ENCODE peak calls at places on chromosomes 2 and 18, in seven cellular contexts. One of them, this sample, is unnamed.

GRCh38 chr2:26298638-26299393 is 47.1 kb upstream of the SELENOI start:
- DNase-seq in mesenchymal stem cell: peak
- DNase-seq in IMR-90: peak
- DNase-seq in H9: peak
- DNase-seq in H1: peak
- DNase-seq in neuronal stem cell: peak
- DNase-seq in trophoblast cell: no peak
- DNase-seq in this sample: peak

GRCh38 chr18:58863539-58864145 is 1.0 kb upstream of the ZNF532 start:
- DNase-seq in mesenchymal stem cell: peak
- DNase-seq in IMR-90: peak
- DNase-seq in H1: no peak
- DNase-seq in neuronal stem cell: peak
- DNase-seq in trophoblast cell: peak
- DNase-seq in H9: no peak
- DNase-seq in this sample: no peak

GRCh38 chr2:116922414-116922813 is 892.1 kb upstream of the DDX18 start:
- DNase-seq in H9: no peak
- DNase-seq in trophoblast cell: no peak
- DNase-seq in mesenchymal stem cell: no peak
- DNase-seq in IMR-90: no peak
- DNase-seq in H1: no peak
- DNase-seq in neuronal stem cell: no peak
- DNase-seq in this sample: no peak

GRCh38 chr2:9690716-9691498 is 60.1 kb upstream of the YWHAQ start:
- DNase-seq in neuronal stem cell: no peak
- DNase-seq in mesenchymal stem cell: no peak
- DNase-seq in IMR-90: no peak
- DNase-seq in H1: no peak
- DNase-seq in H9: no peak
- DNase-seq in trophoblast cell: no peak
- DNase-seq in this sample: peak

GRCh38 chr2:236535024-236535423 is 34.6 kb upstream of the ACKR3 start:
- DNase-seq in mesenchymal stem cell: peak
- DNase-seq in trophoblast cell: no peak
- DNase-seq in H1: no peak
- DNase-seq in IMR-90: peak
- DNase-seq in neuronal stem cell: no peak
- DNase-seq in H9: no peak
- DNase-seq in this sample: no peak

GRCh38 chr2:95375532-95376221 is 26.8 kb upstream of the FAHD2A start:
- DNase-seq in mesenchymal stem cell: no peak
- DNase-seq in IMR-90: no peak
- DNase-seq in neuronal stem cell: no peak
- DNase-seq in trophoblast cell: no peak
- DNase-seq in H9: peak
- DNase-seq in H1: no peak
- DNase-seq in this sample: no peak

GRCh38 chr2:74384051-74384450 is 3.9 kb upstream of the DCTN1 start:
- DNase-seq in mesenchymal stem cell: no peak
- DNase-seq in trophoblast cell: no peak
- DNase-seq in IMR-90: peak
- DNase-seq in H1: no peak
- DNase-seq in H9: no peak
- DNase-seq in neuronal stem cell: no peak
- DNase-seq in this sample: no peak

GRCh38 chr2:183799761-183800160 is 675.5 kb downstream of the NUP35 start:
- DNase-seq in H1: no peak
- DNase-seq in neuronal stem cell: no peak
- DNase-seq in mesenchymal stem cell: no peak
- DNase-seq in trophoblast cell: no peak
- DNase-seq in IMR-90: no peak
- DNase-seq in H9: no peak
- DNase-seq in this sample: no peak

GRCh38 chr18:58257461-58257860 is 213.4 kb downstream of the NEDD4L start:
- DNase-seq in H9: no peak
- DNase-seq in mesenchymal stem cell: peak
- DNase-seq in H1: no peak
- DNase-seq in IMR-90: peak
- DNase-seq in neuronal stem cell: no peak
- DNase-seq in trophoblast cell: no peak
- DNase-seq in this sample: no peak

GRCh38 chr2:149438260-149438960 is 108.0 kb downstream of the LYPD6 start:
- DNase-seq in mesenchymal stem cell: no peak
- DNase-seq in trophoblast cell: no peak
- DNase-seq in H1: no peak
- DNase-seq in IMR-90: no peak
- DNase-seq in neuronal stem cell: no peak
- DNase-seq in H9: no peak
- DNase-seq in this sample: no peak

GRCh38 chr2:12433641-12433990 is 283.1 kb upstream of the TRIB2 start:
- DNase-seq in mesenchymal stem cell: no peak
- DNase-seq in trophoblast cell: no peak
- DNase-seq in IMR-90: no peak
- DNase-seq in neuronal stem cell: no peak
- DNase-seq in H9: no peak
- DNase-seq in H1: no peak
- DNase-seq in this sample: peak

GRCh38 chr18:79523221-79523737 is 127.5 kb downstream of the NFATC1 start:
- DNase-seq in H1: no peak
- DNase-seq in neuronal stem cell: no peak
- DNase-seq in IMR-90: no peak
- DNase-seq in mesenchymal stem cell: no peak
- DNase-seq in trophoblast cell: no peak
- DNase-seq in H9: peak
- DNase-seq in this sample: no peak

GRCh38 chr2:25566694-25567093 is 106.7 kb downstream of the DTNB start:
- DNase-seq in neuronal stem cell: no peak
- DNase-seq in H9: no peak
- DNase-seq in trophoblast cell: no peak
- DNase-seq in H1: no peak
- DNase-seq in IMR-90: peak
- DNase-seq in mesenchymal stem cell: peak
- DNase-seq in this sample: no peak

GRCh38 chr2:211745295-211746097 is 793.1 kb downstream of the ERBB4 start:
- DNase-seq in H1: peak
- DNase-seq in IMR-90: peak
- DNase-seq in mesenchymal stem cell: peak
- DNase-seq in trophoblast cell: peak
- DNase-seq in H9: peak
- DNase-seq in neuronal stem cell: peak
- DNase-seq in this sample: peak

GRCh38 chr2:226256237-226256636 is 543.4 kb downstream of the IRS1 start:
- DNase-seq in H1: no peak
- DNase-seq in mesenchymal stem cell: peak
- DNase-seq in IMR-90: peak
- DNase-seq in H9: no peak
- DNase-seq in trophoblast cell: no peak
- DNase-seq in neuronal stem cell: no peak
- DNase-seq in this sample: no peak

GRCh38 chr2:102369866-102370265 is 14.3 kb downstream of the IL18R1 start:
- DNase-seq in H9: no peak
- DNase-seq in IMR-90: no peak
- DNase-seq in trophoblast cell: no peak
- DNase-seq in neuronal stem cell: no peak
- DNase-seq in H1: no peak
- DNase-seq in mesenchymal stem cell: no peak
- DNase-seq in this sample: no peak

GRCh38 chr2:192899466-192899865 is 704.7 kb upstream of the TMEFF2 start:
- DNase-seq in trophoblast cell: no peak
- DNase-seq in mesenchymal stem cell: no peak
- DNase-seq in H1: no peak
- DNase-seq in IMR-90: no peak
- DNase-seq in H9: no peak
- DNase-seq in neuronal stem cell: no peak
- DNase-seq in this sample: no peak

GRCh38 chr2:68907232-68907922 is 36.2 kb upstream of the BMP10 start:
- DNase-seq in mesenchymal stem cell: no peak
- DNase-seq in H9: no peak
- DNase-seq in H1: no peak
- DNase-seq in trophoblast cell: no peak
- DNase-seq in IMR-90: no peak
- DNase-seq in neuronal stem cell: no peak
- DNase-seq in this sample: no peak

GRCh38 chr2:209940923-209941322 is 61.5 kb upstream of the RPE start:
- DNase-seq in neuronal stem cell: no peak
- DNase-seq in IMR-90: no peak
- DNase-seq in trophoblast cell: no peak
- DNase-seq in mesenchymal stem cell: no peak
- DNase-seq in H9: no peak
- DNase-seq in H1: no peak
- DNase-seq in this sample: no peak

GRCh38 chr2:21175895-21176646 is 52.3 kb downstream of the TDRD15 start:
- DNase-seq in H1: no peak
- DNase-seq in neuronal stem cell: no peak
- DNase-seq in trophoblast cell: no peak
- DNase-seq in mesenchymal stem cell: peak
- DNase-seq in H9: no peak
- DNase-seq in IMR-90: peak
- DNase-seq in this sample: peak

GRCh38 chr2:38788306-38788705 is 10.3 kb downstream of the GEMIN6 start:
- DNase-seq in mesenchymal stem cell: no peak
- DNase-seq in H1: no peak
- DNase-seq in IMR-90: no peak
- DNase-seq in trophoblast cell: no peak
- DNase-seq in neuronal stem cell: no peak
- DNase-seq in H9: no peak
- DNase-seq in this sample: no peak

GRCh38 chr2:230225486-230225885 is at the start of gene SP140:
- DNase-seq in H9: no peak
- DNase-seq in mesenchymal stem cell: no peak
- DNase-seq in neuronal stem cell: no peak
- DNase-seq in trophoblast cell: no peak
- DNase-seq in IMR-90: no peak
- DNase-seq in H1: no peak
- DNase-seq in this sample: no peak

GRCh38 chr2:74259191-74259590 is 60.8 kb downstream of the MTHFD2 start:
- DNase-seq in trophoblast cell: no peak
- DNase-seq in mesenchymal stem cell: no peak
- DNase-seq in IMR-90: no peak
- DNase-seq in neuronal stem cell: no peak
- DNase-seq in H9: no peak
- DNase-seq in H1: no peak
- DNase-seq in this sample: no peak

DNA sequence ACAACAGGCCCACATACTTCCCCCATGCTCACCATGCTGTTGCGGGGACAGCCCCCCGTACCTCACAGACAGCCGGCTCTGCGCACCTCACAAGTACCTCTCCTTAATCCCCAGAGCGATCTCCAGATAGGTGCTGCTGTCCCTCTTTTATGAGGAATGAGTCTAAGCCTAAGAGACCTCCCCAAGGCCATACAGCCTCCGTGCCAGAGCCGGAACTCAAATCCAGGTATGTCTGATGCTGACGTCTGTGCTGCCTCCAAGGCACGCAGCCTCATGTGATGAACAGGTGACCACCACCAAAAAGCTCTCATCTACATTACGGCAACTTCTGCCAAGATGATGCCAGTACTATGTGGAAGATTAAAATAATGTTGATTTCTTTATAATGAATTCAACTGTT is 85.2 kb downstream of the EIPR1 start:
- DNase-seq in IMR-90: no peak
- DNase-seq in H1: no peak
- DNase-seq in mesenchymal stem cell: no peak
- DNase-seq in H9: no peak
- DNase-seq in trophoblast cell: no peak
- DNase-seq in neuronal stem cell: no peak
- DNase-seq in this sample: no peak
- H3K18ac ChIP-seq in IMR-90: no peak
- H3K18ac ChIP-seq in H1: no peak
- H3K18ac ChIP-seq in mesenchymal stem cell: no peak
- H3K18ac ChIP-seq in H9: no peak
- H3K18ac ChIP-seq in trophoblast cell: no peak
- H3K18ac ChIP-seq in neuronal stem cell: no peak
- H3K18ac ChIP-seq in this sample: no peak

GRCh38 chr2:198918331-198918730 is 539.4 kb downstream of the SATB2 start:
- DNase-seq in IMR-90: no peak
- DNase-seq in neuronal stem cell: no peak
- DNase-seq in H9: no peak
- DNase-seq in H1: no peak
- DNase-seq in trophoblast cell: no peak
- DNase-seq in mesenchymal stem cell: no peak
- DNase-seq in this sample: no peak

GRCh38 chr2:198913394-198914152 is 544.2 kb downstream of the SATB2 start:
- DNase-seq in neuronal stem cell: no peak
- DNase-seq in mesenchymal stem cell: no peak
- DNase-seq in H9: no peak
- DNase-seq in H1: no peak
- DNase-seq in IMR-90: no peak
- DNase-seq in trophoblast cell: no peak
- DNase-seq in this sample: no peak

GRCh38 chr2:198916548-198916947 is 541.2 kb downstream of the SATB2 start:
- DNase-seq in neuronal stem cell: no peak
- DNase-seq in mesenchymal stem cell: no peak
- DNase-seq in H9: no peak
- DNase-seq in trophoblast cell: no peak
- DNase-seq in H1: no peak
- DNase-seq in IMR-90: no peak
- DNase-seq in this sample: no peak

GRCh38 chr2:198917275-198917674 is 540.5 kb downstream of the SATB2 start:
- DNase-seq in trophoblast cell: no peak
- DNase-seq in IMR-90: no peak
- DNase-seq in H1: no peak
- DNase-seq in neuronal stem cell: no peak
- DNase-seq in mesenchymal stem cell: no peak
- DNase-seq in H9: no peak
- DNase-seq in this sample: no peak

DNA sequence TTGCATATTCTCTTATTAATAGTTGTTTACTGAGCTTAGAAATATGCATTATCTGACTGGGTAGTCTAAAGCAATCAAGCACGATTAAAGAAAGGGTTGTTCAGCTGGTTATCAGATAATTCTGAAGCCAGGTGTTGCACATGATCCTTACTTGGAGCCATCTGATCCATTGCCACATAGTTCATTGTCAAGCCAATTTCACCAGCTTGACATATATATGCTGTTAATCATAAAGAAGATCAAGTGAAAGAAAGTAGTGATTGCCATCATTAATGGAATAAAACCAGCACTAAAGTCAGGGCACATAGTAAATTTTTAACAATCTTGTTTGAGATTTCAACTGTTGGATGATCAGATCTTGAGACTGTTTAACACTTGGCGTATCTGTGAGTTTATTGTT is 539.8 kb downstream of the SATB2 start:
- DNase-seq in neuronal stem cell: no peak
- DNase-seq in IMR-90: no peak
- DNase-seq in H9: no peak
- DNase-seq in H1: no peak
- DNase-seq in trophoblast cell: no peak
- DNase-seq in mesenchymal stem cell: no peak
- DNase-seq in this sample: no peak
- H4K8ac ChIP-seq in neuronal stem cell: no peak
- H4K8ac ChIP-seq in IMR-90: no peak
- H4K8ac ChIP-seq in H9: no peak
- H4K8ac ChIP-seq in H1: no peak
- H4K8ac ChIP-seq in trophoblast cell: no peak
- H4K8ac ChIP-seq in mesenchymal stem cell: no peak
- H4K8ac ChIP-seq in this sample: no peak

GRCh38 chr2:222315443-222316121 is 16.8 kb upstream of the PAX3 start:
- DNase-seq in trophoblast cell: no peak
- DNase-seq in mesenchymal stem cell: no peak
- DNase-seq in IMR-90: no peak
- DNase-seq in neuronal stem cell: no peak
- DNase-seq in H9: no peak
- DNase-seq in H1: peak
- DNase-seq in this sample: no peak
- H3K18ac ChIP-seq in trophoblast cell: no peak
- H3K18ac ChIP-seq in mesenchymal stem cell: no peak
- H3K18ac ChIP-seq in IMR-90: no peak
- H3K18ac ChIP-seq in neuronal stem cell: no peak
- H3K18ac ChIP-seq in H9: no peak
- H3K18ac ChIP-seq in H1: no peak
- H3K18ac ChIP-seq in this sample: no peak

GRCh38 chr2:65598240-65598639 is 165.8 kb upstream of the SPRED2 start:
- DNase-seq in H1: no peak
- DNase-seq in H9: no peak
- DNase-seq in neuronal stem cell: no peak
- DNase-seq in trophoblast cell: no peak
- DNase-seq in mesenchymal stem cell: no peak
- DNase-seq in IMR-90: no peak
- DNase-seq in this sample: no peak
- H4K8ac ChIP-seq in H1: no peak
- H4K8ac ChIP-seq in H9: no peak
- H4K8ac ChIP-seq in neuronal stem cell: no peak
- H4K8ac ChIP-seq in trophoblast cell: no peak
- H4K8ac ChIP-seq in mesenchymal stem cell: no peak
- H4K8ac ChIP-seq in IMR-90: no peak
- H4K8ac ChIP-seq in this sample: no peak

This sample was measured in mesendoderm.